ENCODE peak calls at places on chromosome 14, in six cellular contexts. One of them, this sample, is unnamed.

GRCh38 chr14:55354500-55354899 is 57.1 kb downstream of the ATG14 start:
- DNase-seq in stimulated activated CD4-positive, alpha-beta T cell treated with anti-CD3 and anti-CD28 coated beads, Interleukin-1b, Interleukin-23, amount 100 ng/mL, for 1 hour: peak
- DNase-seq in GM23248: peak
- DNase-seq in stimulated activated naive CD8-positive, alpha-beta T cell treated with anti-CD3 and anti-CD28 coated beads, Interleukin-15, amount 100 ng/mL, for 72 hours: peak
- DNase-seq in Right ventricle myocardium inferior: no peak
- DNase-seq in posterior vena cava: no peak
- DNase-seq in this sample: no peak

GRCh38 chr14:64806202-64806861 is 73.4 kb downstream of the SPTB start:
- DNase-seq in stimulated activated CD4-positive, alpha-beta T cell treated with anti-CD3 and anti-CD28 coated beads, Interleukin-1b, Interleukin-23, amount 100 ng/mL, for 1 hour: no peak
- DNase-seq in GM23248: peak
- DNase-seq in stimulated activated naive CD8-positive, alpha-beta T cell treated with anti-CD3 and anti-CD28 coated beads, Interleukin-15, amount 100 ng/mL, for 72 hours: no peak
- DNase-seq in Right ventricle myocardium inferior: no peak
- DNase-seq in posterior vena cava: no peak
- DNase-seq in this sample: no peak

GRCh38 chr14:91149462-91149861 is 35.6 kb downstream of the DGLUCY start:
- DNase-seq in stimulated activated CD4-positive, alpha-beta T cell treated with anti-CD3 and anti-CD28 coated beads, Interleukin-1b, Interleukin-23, amount 100 ng/mL, for 1 hour: no peak
- DNase-seq in GM23248: peak
- DNase-seq in stimulated activated naive CD8-positive, alpha-beta T cell treated with anti-CD3 and anti-CD28 coated beads, Interleukin-15, amount 100 ng/mL, for 72 hours: no peak
- DNase-seq in Right ventricle myocardium inferior: peak
- DNase-seq in posterior vena cava: peak
- DNase-seq in this sample: no peak

GRCh38 chr14:53947452-53948180 is 9.0 kb downstream of the BMP4 start:
- DNase-seq in stimulated activated CD4-positive, alpha-beta T cell treated with anti-CD3 and anti-CD28 coated beads, Interleukin-1b, Interleukin-23, amount 100 ng/mL, for 1 hour: no peak
- DNase-seq in GM23248: no peak
- DNase-seq in stimulated activated naive CD8-positive, alpha-beta T cell treated with anti-CD3 and anti-CD28 coated beads, Interleukin-15, amount 100 ng/mL, for 72 hours: no peak
- DNase-seq in Right ventricle myocardium inferior: no peak
- DNase-seq in posterior vena cava: no peak
- DNase-seq in this sample: no peak

GRCh38 chr14:90795744-90796143 is 20.5 kb downstream of the TTC7B start:
- DNase-seq in stimulated activated CD4-positive, alpha-beta T cell treated with anti-CD3 and anti-CD28 coated beads, Interleukin-1b, Interleukin-23, amount 100 ng/mL, for 1 hour: no peak
- DNase-seq in GM23248: peak
- DNase-seq in stimulated activated naive CD8-positive, alpha-beta T cell treated with anti-CD3 and anti-CD28 coated beads, Interleukin-15, amount 100 ng/mL, for 72 hours: no peak
- DNase-seq in Right ventricle myocardium inferior: no peak
- DNase-seq in posterior vena cava: no peak
- DNase-seq in this sample: peak

GRCh38 chr14:72965249-72965648 is 39.0 kb downstream of the DCAF4 start:
- DNase-seq in stimulated activated CD4-positive, alpha-beta T cell treated with anti-CD3 and anti-CD28 coated beads, Interleukin-1b, Interleukin-23, amount 100 ng/mL, for 1 hour: no peak
- DNase-seq in GM23248: peak
- DNase-seq in stimulated activated naive CD8-positive, alpha-beta T cell treated with anti-CD3 and anti-CD28 coated beads, Interleukin-15, amount 100 ng/mL, for 72 hours: no peak
- DNase-seq in Right ventricle myocardium inferior: no peak
- DNase-seq in posterior vena cava: no peak
- DNase-seq in this sample: no peak

GRCh38 chr14:72518809-72519377 is 375.0 kb downstream of the DPF3 start:
- DNase-seq in stimulated activated CD4-positive, alpha-beta T cell treated with anti-CD3 and anti-CD28 coated beads, Interleukin-1b, Interleukin-23, amount 100 ng/mL, for 1 hour: no peak
- DNase-seq in GM23248: no peak
- DNase-seq in stimulated activated naive CD8-positive, alpha-beta T cell treated with anti-CD3 and anti-CD28 coated beads, Interleukin-15, amount 100 ng/mL, for 72 hours: peak
- DNase-seq in Right ventricle myocardium inferior: no peak
- DNase-seq in posterior vena cava: no peak
- DNase-seq in this sample: no peak

GRCh38 chr14:81416981-81417380 is 16.9 kb upstream of the STON2 start:
- DNase-seq in stimulated activated CD4-positive, alpha-beta T cell treated with anti-CD3 and anti-CD28 coated beads, Interleukin-1b, Interleukin-23, amount 100 ng/mL, for 1 hour: no peak
- DNase-seq in GM23248: no peak
- DNase-seq in stimulated activated naive CD8-positive, alpha-beta T cell treated with anti-CD3 and anti-CD28 coated beads, Interleukin-15, amount 100 ng/mL, for 72 hours: no peak
- DNase-seq in Right ventricle myocardium inferior: no peak
- DNase-seq in posterior vena cava: no peak
- DNase-seq in this sample: no peak

GRCh38 chr14:100765296-100765695 is 38.6 kb downstream of the DLK1 start:
- DNase-seq in stimulated activated CD4-positive, alpha-beta T cell treated with anti-CD3 and anti-CD28 coated beads, Interleukin-1b, Interleukin-23, amount 100 ng/mL, for 1 hour: no peak
- DNase-seq in GM23248: no peak
- DNase-seq in stimulated activated naive CD8-positive, alpha-beta T cell treated with anti-CD3 and anti-CD28 coated beads, Interleukin-15, amount 100 ng/mL, for 72 hours: no peak
- DNase-seq in Right ventricle myocardium inferior: no peak
- DNase-seq in posterior vena cava: peak
- DNase-seq in this sample: no peak

GRCh38 chr14:67815573-67816235 is 686 bp downstream of the ZFYVE26 start:
- DNase-seq in stimulated activated CD4-positive, alpha-beta T cell treated with anti-CD3 and anti-CD28 coated beads, Interleukin-1b, Interleukin-23, amount 100 ng/mL, for 1 hour: no peak
- DNase-seq in GM23248: peak
- DNase-seq in stimulated activated naive CD8-positive, alpha-beta T cell treated with anti-CD3 and anti-CD28 coated beads, Interleukin-15, amount 100 ng/mL, for 72 hours: no peak
- DNase-seq in Right ventricle myocardium inferior: no peak
- DNase-seq in posterior vena cava: no peak
- DNase-seq in this sample: no peak